ENCODE peak calls at places on chromosomes 4 and X, in ten cellular contexts. G is psoas muscle, H is neural crest cell, T is progenitor cell of endocrine pancreas, C is foreskin keratinocyte, I is IMR-90, P is MCF 10A, A is A549, B is fibroblast of lung, J is type B pancreatic cell. R is an unnamed sample.

GRCh38 chrX:119895843-119896326 is at the start of gene AKAP14:
- DNase-seq in I (peak), T (no peak), J (no peak), B (no peak), H (no peak), A (no peak), C (no peak), G (no peak), P (no peak), R (no peak)

GRCh38 chr4:93407493-93408275 is 420.9 kb upstream of the ATOH1 start:
- DNase-seq in C (no peak), P (no peak), J (no peak), B (no peak), A (no peak), I (no peak), G (no peak), H (no peak), T (no peak), R (no peak)

GRCh38 chrX:10085223-10085622 is 71.6 kb upstream of the CLCN4 start:
- DNase-seq in T (no peak), C (no peak), A (no peak), P (peak), J (no peak), H (no peak), I (no peak), G (no peak), B (no peak), R (no peak)

GRCh38 chr4:109588176-109588575 is 28.1 kb downstream of the MCUB start:
- DNase-seq in I (no peak), J (no peak), H (no peak), B (no peak), C (peak), T (no peak), G (no peak), P (peak), A (no peak), R (no peak)

GRCh38 chrX:4787971-4788370 is 1074.5 kb upstream of the PRKX start:
- DNase-seq in I (no peak), A (no peak), G (no peak), T (no peak), J (no peak), H (no peak), C (no peak), P (no peak), B (no peak), R (no peak)

GRCh38 chrX:43940811-43941210 is 32.4 kb downstream of the NDP start:
- DNase-seq in J (no peak), T (no peak), H (no peak), C (no peak), P (peak), I (peak), G (no peak), A (no peak), B (peak), R (no peak)

GRCh38 chr4:73452953-73453700 is 17.1 kb downstream of the AFP start:
- DNase-seq in T (no peak), H (no peak), A (no peak), P (no peak), C (peak), B (no peak), I (no peak), G (no peak), J (no peak), R (no peak)

GRCh38 chrX:141142946-141143345 is 34.0 kb downstream of the LDOC1 start:
- DNase-seq in B (no peak), I (no peak), A (no peak), J (no peak), T (no peak), P (no peak), C (no peak), H (no peak), G (no peak), R (no peak)

GRCh38 chrX:115912372-115912897 is 258.1 kb upstream of the AGTR2 start:
- DNase-seq in J (no peak), C (no peak), T (no peak), B (no peak), I (no peak), A (no peak), G (no peak), H (no peak), P (peak), R (no peak)

GRCh38 chrX:153765138-153766079 is 1.4 kb downstream of the PLXNB3 start:
- DNase-seq in I (peak), C (no peak), B (no peak), H (peak), A (no peak), P (no peak), T (no peak), J (no peak), G (peak), R (no peak)

GRCh38 chr4:55321707-55322264 is 24.3 kb upstream of the SRD5A3 start:
- DNase-seq in I (peak), T (peak), B (peak), P (peak), C (peak), G (peak), J (no peak), A (peak), H (peak), R (peak)

GRCh38 chr4:3328814-3329663 is 36.2 kb downstream of the RGS12 start:
- DNase-seq in B (no peak), A (no peak), I (no peak), T (no peak), J (peak), H (no peak), G (no peak), P (no peak), C (no peak), R (no peak)

GRCh38 chr4:20065952-20066351 is 185.8 kb upstream of the SLIT2 start:
- DNase-seq in I (no peak), C (no peak), P (no peak), T (no peak), B (no peak), G (no peak), J (no peak), H (no peak), A (no peak), R (no peak)

GRCh38 chrX:15882704-15883539 is 28.3 kb upstream of the AP1S2 start:
- DNase-seq in H (no peak), I (peak), G (no peak), C (no peak), B (peak), T (no peak), P (peak), J (no peak), A (no peak), R (no peak)

GRCh38 chr4:159547645-159548308 is 444.9 kb downstream of the RAPGEF2 start:
- DNase-seq in C (peak), G (no peak), P (peak), J (no peak), I (no peak), H (no peak), A (no peak), T (no peak), B (no peak), R (no peak)

GRCh38 chr4:108240356-108240755 is 71.6 kb upstream of the LEF1 start:
- DNase-seq in C (no peak), J (no peak), I (peak), T (no peak), B (peak), P (peak), H (no peak), G (no peak), A (no peak), R (no peak)

GRCh38 chr4:55547461-55547770 is 707 bp upstream of the CLOCK start:
- DNase-seq in I (no peak), C (peak), G (no peak), P (no peak), H (peak), B (peak), T (no peak), J (no peak), A (no peak), R (peak)

GRCh38 chr4:46258436-46258835 is 131.5 kb downstream of the GABRA2 start:
- DNase-seq in A (no peak), G (no peak), J (no peak), B (no peak), T (no peak), I (no peak), H (no peak), C (no peak), P (no peak), R (no peak)

GRCh38 chrX:39152106-39152649 is 350.9 kb downstream of the MID1IP1 start:
- DNase-seq in B (no peak), C (no peak), P (peak), H (peak), A (peak), T (peak), J (no peak), G (no peak), I (no peak), R (peak)

GRCh38 chr4:185504098-185505047 is 30.9 kb downstream of the PDLIM3 start:
- DNase-seq in J (no peak), C (no peak), I (peak), G (peak), A (no peak), B (peak), P (no peak), T (no peak), H (peak), R (peak)

GRCh38 chrX:53088136-53088974 is 5.6 kb upstream of the KANTR start:
- DNase-seq in A (peak), C (peak), H (peak), J (no peak), T (peak), I (peak), P (peak), G (peak), B (peak), R (peak)

GRCh38 chr4:101349346-101350064 is 2.2 kb upstream of the PPP3CA start:
- DNase-seq in P (peak), A (no peak), G (peak), I (no peak), J (no peak), C (peak), H (no peak), T (no peak), B (peak), R (no peak)

GRCh38 chr4:26719954-26720552 is 136.2 kb downstream of the TBC1D19 start:
- DNase-seq in H (no peak), I (peak), G (no peak), J (no peak), T (no peak), B (peak), A (no peak), C (no peak), P (peak), R (no peak)

GRCh38 chr4:113982181-113982580 is 2.7 kb upstream of the ARSJ start:
- DNase-seq in J (no peak), C (no peak), H (no peak), P (no peak), B (no peak), G (no peak), I (no peak), A (no peak), T (no peak), R (no peak)

GRCh38 chrX:115399306-115399705 is 109.8 kb downstream of the LUZP4 start:
- DNase-seq in C (no peak), B (no peak), I (no peak), H (peak), G (no peak), T (no peak), A (no peak), J (no peak), P (no peak), R (no peak)

GRCh38 chr4:183600189-183600685 is 58.7 kb downstream of the RWDD4 start:
- DNase-seq in C (no peak), P (peak), A (no peak), T (no peak), J (no peak), I (no peak), H (no peak), G (no peak), B (peak), R (no peak)

GRCh38 chrX:10189317-10190268 is 32.8 kb downstream of the CLCN4 start:
- DNase-seq in B (peak), T (peak), J (peak), G (peak), A (peak), I (peak), C (no peak), P (peak), H (peak), R (peak)

GRCh38 chrX:9525511-9526248 is 60.8 kb downstream of the TBL1X start:
- DNase-seq in A (no peak), H (peak), J (no peak), B (peak), C (no peak), P (no peak), G (no peak), I (peak), T (no peak), R (no peak)

GRCh38 chrX:112867570-112867969 is 26.9 kb upstream of the AMOT start:
- DNase-seq in A (no peak), H (no peak), G (no peak), J (no peak), T (peak), C (no peak), P (peak), B (no peak), I (no peak), R (no peak)

GRCh38 chr4:27463816-27464215 is 603.2 kb downstream of the STIM2 start:
- DNase-seq in J (no peak), I (peak), H (no peak), P (peak), B (peak), A (no peak), C (peak), G (no peak), T (no peak), R (no peak)

GRCh38 chrX:130933358-130933757 is 30.3 kb upstream of the ENOX2 start:
- DNase-seq in T (no peak), J (no peak), C (no peak), A (no peak), I (no peak), H (no peak), G (no peak), B (no peak), P (no peak), R (no peak)

GRCh38 chr4:98352403-98352802 is 91.2 kb downstream of the RAP1GDS1 start:
- DNase-seq in T (no peak), B (peak), I (no peak), H (no peak), A (no peak), C (no peak), P (no peak), J (no peak), G (no peak), R (no peak)

GRCh38 chr4:82782626-82783025 is 16.0 kb downstream of the SCD5 start:
- DNase-seq in P (peak), J (no peak), I (no peak), G (no peak), H (no peak), C (no peak), B (no peak), A (no peak), T (no peak), R (no peak)

GRCh38 chrX:133685806-133686205 is 270.5 kb upstream of the GPC4 start:
- DNase-seq in A (no peak), G (no peak), B (no peak), I (no peak), T (no peak), P (no peak), C (no peak), J (no peak), H (no peak), R (no peak)

GRCh38 chr4:140315032-140315826 is 58.2 kb upstream of the SCOC start:
- DNase-seq in B (no peak), G (no peak), T (no peak), P (no peak), I (peak), C (no peak), J (no peak), A (no peak), H (no peak), R (no peak)

GRCh38 chr4:140305053-140305452 is 68.4 kb upstream of the SCOC start:
- DNase-seq in P (no peak), G (no peak), C (no peak), T (no peak), I (no peak), H (no peak), J (no peak), A (no peak), B (no peak), R (no peak)

GRCh38 chr4:140312101-140312500 is 61.3 kb upstream of the SCOC start:
- DNase-seq in A (no peak), C (no peak), P (no peak), T (no peak), J (no peak), H (no peak), I (no peak), G (no peak), B (no peak), R (no peak)

GRCh38 chr4:140308366-140309123 is 64.9 kb upstream of the SCOC start:
- DNase-seq in A (no peak), P (peak), B (peak), T (no peak), I (peak), J (no peak), G (peak), H (no peak), C (peak), R (no peak)

GRCh38 chr4:140309124-140309870 is 64.1 kb upstream of the SCOC start:
- DNase-seq in T (no peak), I (peak), J (no peak), C (peak), H (no peak), B (peak), P (peak), G (no peak), A (no peak), R (no peak)
- TF ChIP-seq CTCF in T (peak), I (no peak), J (no peak), C (peak), H (no peak), B (no peak), P (peak), G (peak), A (no peak), R (no peak)

GRCh38 chr4:41644288-41644914 is 104.1 kb downstream of the PHOX2B start:
- DNase-seq in B (peak), J (peak), A (no peak), I (peak), H (peak), P (no peak), C (no peak), G (peak), T (peak), R (peak)
- TF ChIP-seq CTCF in B (peak), J (peak), A (peak), I (peak), H (peak), P (peak), C (peak), G (peak), T (peak), R (peak)

GRCh38 chr4:38650133-38650532 is 13.9 kb upstream of the KLF3 start:
- DNase-seq in C (no peak), A (no peak), H (no peak), T (no peak), P (no peak), I (no peak), J (no peak), G (no peak), B (no peak), R (no peak)
- TF ChIP-seq CTCF in C (no peak), A (no peak), H (no peak), T (no peak), P (no peak), I (no peak), J (peak), G (no peak), B (no peak), R (no peak)

DNA sequence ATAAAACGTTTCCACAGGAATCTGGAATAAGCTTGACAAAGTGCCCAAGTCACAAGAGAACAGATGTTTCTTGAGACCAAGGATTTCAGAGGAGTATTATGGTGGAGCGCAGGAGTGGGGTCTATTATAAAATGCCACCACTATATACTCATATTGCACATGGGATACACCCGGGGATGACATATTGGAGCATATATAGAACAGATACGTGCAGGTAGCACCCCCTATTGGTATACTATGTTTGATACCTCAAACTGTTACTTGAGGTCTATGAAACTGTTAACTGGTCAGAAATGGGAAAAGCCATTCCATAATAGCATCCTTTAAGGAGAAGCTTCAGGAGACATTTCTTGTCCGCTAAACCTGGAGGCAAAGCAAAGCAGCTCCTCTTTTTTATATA is 86.0 kb downstream of the PCYT1B start:
- DNase-seq in H (no peak), J (no peak), I (peak), A (peak), C (no peak), P (peak), B (no peak), G (no peak), T (no peak), R (no peak)
- TF ChIP-seq CTCF in H (no peak), J (no peak), I (peak), A (peak), C (peak), P (peak), B (no peak), G (peak), T (peak), R (no peak)

GRCh38 chr4:176760468-176760867 is 32.3 kb downstream of the VEGFC start:
- DNase-seq in H (no peak), P (no peak), T (no peak), J (no peak), B (no peak), A (no peak), C (no peak), I (no peak), G (no peak), R (no peak)

GRCh38 chr4:176758731-176759130 is 34.0 kb downstream of the VEGFC start:
- DNase-seq in H (no peak), A (no peak), I (no peak), C (no peak), P (no peak), T (no peak), J (no peak), G (no peak), B (no peak), R (no peak)

GRCh38 chr4:176761872-176762271 is 30.9 kb downstream of the VEGFC start:
- DNase-seq in P (no peak), T (no peak), I (no peak), J (no peak), H (no peak), A (no peak), C (no peak), B (no peak), G (no peak), R (no peak)

GRCh38 chr4:176767183-176767582 is 25.5 kb downstream of the VEGFC start:
- DNase-seq in G (no peak), J (no peak), A (no peak), H (no peak), B (no peak), P (no peak), I (peak), T (no peak), C (no peak), R (no peak)

GRCh38 chr4:176762661-176763308 is 29.9 kb downstream of the VEGFC start:
- DNase-seq in J (no peak), C (no peak), I (no peak), A (no peak), P (no peak), H (no peak), G (no peak), B (no peak), T (no peak), R (no peak)
- TF ChIP-seq CTCF in J (no peak), C (no peak), I (no peak), A (no peak), P (no peak), H (no peak), G (no peak), B (no peak), T (no peak), R (no peak)

DNA sequence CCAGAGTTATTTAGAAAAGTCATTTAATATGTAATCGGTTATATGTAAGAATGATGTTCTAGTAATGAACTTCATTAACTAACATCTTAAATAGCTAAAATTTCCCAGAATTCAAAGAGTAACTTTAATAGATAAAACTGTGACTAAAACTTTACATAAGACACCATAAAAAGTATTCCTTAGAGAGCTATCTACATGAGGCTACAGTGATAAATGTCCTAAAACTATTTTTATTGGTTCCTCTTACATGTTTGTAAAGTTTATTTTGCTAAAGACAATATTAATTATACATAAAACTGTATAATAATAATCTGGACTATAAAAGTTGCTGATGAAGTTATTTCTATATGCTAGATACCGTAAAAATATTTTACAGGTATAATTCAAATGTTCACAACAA is 897.7 kb upstream of the EPHA5 start:
- DNase-seq in C (no peak), J (no peak), T (no peak), A (no peak), G (no peak), H (no peak), B (no peak), P (no peak), I (no peak), R (no peak)
- TF ChIP-seq CTCF in C (no peak), J (no peak), T (no peak), A (no peak), G (no peak), H (no peak), B (no peak), P (no peak), I (no peak), R (no peak)